ENCODE peak calls at places on chromosomes 16 and 17, in four cellular contexts. L is T-helper 9 cell, A is fibroblast of pulmonary artery, Z is M059J. D is an unnamed sample.

GRCh38 chr16:3577302-3577752 is at the start of gene NLRC3:
- DNase-seq in L (peak; percentile 34), A (no peak), Z (no peak), D (no peak)

GRCh38 chr17:74379495-74380085 is 12.3 kb downstream of the GPR142 start:
- DNase-seq in L (peak; percentile 98), A (peak; percentile 82), Z (peak; percentile 67), D (peak; percentile 71)

GRCh38 chr17:55440391-55440790 is 18.8 kb upstream of the MMD start:
- DNase-seq in L (no peak), A (no peak), Z (no peak), D (no peak)

GRCh38 chr17:58329035-58329807 is 626 bp upstream of the TSPOAP1 start:
- DNase-seq in L (peak; percentile 50), A (no peak), Z (no peak), D (no peak)

GRCh38 chr17:68134046-68134637 is 98.6 kb downstream of the KPNA2 start:
- DNase-seq in L (no peak), A (no peak), Z (no peak), D (no peak)

GRCh38 chr16:50916040-50916439 is 174.2 kb downstream of the CYLD start:
- DNase-seq in L (no peak), A (no peak), Z (no peak), D (no peak)

GRCh38 chr16:68642436-68643064 is 2.6 kb upstream of the CDH3 start:
- DNase-seq in L (no peak), A (no peak), Z (no peak), D (peak; percentile 19)

GRCh38 chr16:2818278-2818876 is 1.3 kb downstream of the PRSS21 start:
- DNase-seq in L (no peak), A (no peak), Z (no peak), D (no peak)

GRCh38 chr16:7086842-7087616 is 245.6 kb upstream of the RBFOX1 start:
- DNase-seq in L (no peak), A (no peak), Z (peak; percentile 5), D (no peak)

GRCh38 chr17:54882950-54883349 is 17.7 kb upstream of the TOM1L1 start:
- DNase-seq in L (no peak), A (no peak), Z (no peak), D (no peak)

GRCh38 chr17:67132366-67132765 is 88.0 kb downstream of the CACNG1 start:
- DNase-seq in L (no peak), A (no peak), Z (peak; percentile 7), D (no peak)

GRCh38 chr17:42378597-42379594 is 9.3 kb downstream of the STAT3 start:
- DNase-seq in L (no peak), A (peak; percentile 34), Z (peak; percentile 46), D (no peak)

GRCh38 chr17:60729854-60730253 is 52.2 kb downstream of the BCAS3 start:
- DNase-seq in L (no peak), A (peak; percentile 3), Z (no peak), D (peak; percentile 8)

GRCh38 chr17:63774982-63775290 is 966 bp downstream of the DDX42 start:
- DNase-seq in L (no peak), A (peak; percentile 14), Z (peak; percentile 18), D (no peak)

GRCh38 chr17:21161498-21162393 is 35.0 kb downstream of the DHRS7B start:
- DNase-seq in L (no peak), A (peak; percentile 72), Z (no peak), D (peak; percentile 16)

D was measured in brain microvascular endothelial cell.